ENCODE peak calls at places on chromosomes 2 and 18, in four cellular contexts. One of them, this sample, is unnamed.

GRCh38 chr18:54127759-54128378 is 96.6 kb downstream of the MBD2 start:
- DNase-seq in K562: peak
- DNase-seq in fibroblast of lung: peak
- DNase-seq in H9: peak
- DNase-seq in this sample: no peak

GRCh38 chr18:76460482-76460881 is 34.6 kb downstream of the ZNF516 start:
- DNase-seq in K562: no peak
- DNase-seq in fibroblast of lung: peak
- DNase-seq in H9: no peak
- DNase-seq in this sample: no peak

GRCh38 chr2:148640767-148641166 is 3.8 kb upstream of the EPC2 start:
- DNase-seq in fibroblast of lung: peak
- DNase-seq in K562: no peak
- DNase-seq in H9: no peak
- DNase-seq in this sample: no peak

GRCh38 chr2:111624401-111625156 is 259.4 kb downstream of the ANAPC1 start:
- DNase-seq in H9: no peak
- DNase-seq in K562: no peak
- DNase-seq in fibroblast of lung: peak
- DNase-seq in this sample: no peak

GRCh38 chr2:7925506-7925905 is 756.4 kb upstream of the ID2 start:
- DNase-seq in fibroblast of lung: no peak
- DNase-seq in H9: no peak
- DNase-seq in K562: no peak
- DNase-seq in this sample: no peak

GRCh38 chr2:105400138-105400540 is 1.3 kb upstream of the FHL2 start:
- DNase-seq in H9: no peak
- DNase-seq in K562: no peak
- DNase-seq in fibroblast of lung: no peak
- DNase-seq in this sample: no peak

GRCh38 chr18:48920408-48921038 is 30.2 kb downstream of the SMAD7 start:
- DNase-seq in H9: peak
- DNase-seq in K562: no peak
- DNase-seq in fibroblast of lung: no peak
- DNase-seq in this sample: no peak

GRCh38 chr18:22182884-22183610 is 13.7 kb downstream of the GATA6 start:
- DNase-seq in fibroblast of lung: no peak
- DNase-seq in K562: no peak
- DNase-seq in H9: no peak
- DNase-seq in this sample: no peak

GRCh38 chr2:234363011-234363487 is 133.8 kb downstream of the ARL4C start:
- DNase-seq in K562: no peak
- DNase-seq in fibroblast of lung: peak
- DNase-seq in H9: peak
- DNase-seq in this sample: no peak

GRCh38 chr18:10015941-10016819 is 102.4 kb downstream of the VAPA start:
- DNase-seq in H9: no peak
- DNase-seq in fibroblast of lung: peak
- DNase-seq in K562: no peak
- DNase-seq in this sample: peak

GRCh38 chr2:79906149-79906548 is 393.3 kb downstream of the CTNNA2 start:
- DNase-seq in fibroblast of lung: no peak
- DNase-seq in K562: no peak
- DNase-seq in H9: no peak
- DNase-seq in this sample: no peak

GRCh38 chr2:231189571-231190495 is 8.6 kb upstream of the ARMC9 start:
- DNase-seq in H9: peak
- DNase-seq in K562: no peak
- DNase-seq in fibroblast of lung: peak
- DNase-seq in this sample: no peak

GRCh38 chr2:73069855-73070650 is 1.5 kb downstream of the SFXN5 start:
- DNase-seq in K562: peak
- DNase-seq in fibroblast of lung: peak
- DNase-seq in H9: no peak
- DNase-seq in this sample: no peak

GRCh38 chr2:161570424-161571050 is 53.7 kb upstream of the SLC4A10 start:
- DNase-seq in H9: no peak
- DNase-seq in fibroblast of lung: no peak
- DNase-seq in K562: no peak
- DNase-seq in this sample: no peak

GRCh38 chr2:161371869-161372268 is 44.2 kb upstream of the TBR1 start:
- DNase-seq in fibroblast of lung: no peak
- DNase-seq in K562: no peak
- DNase-seq in H9: no peak
- DNase-seq in this sample: no peak

GRCh38 chr2:203534486-203535077 is 519 bp downstream of the RAPH1 start:
- DNase-seq in fibroblast of lung: peak
- DNase-seq in K562: peak
- DNase-seq in H9: no peak
- DNase-seq in this sample: no peak

GRCh38 chr2:57515366-57515765 is 531.2 kb upstream of the VRK2 start:
- DNase-seq in K562: no peak
- DNase-seq in fibroblast of lung: no peak
- DNase-seq in H9: no peak
- DNase-seq in this sample: no peak

GRCh38 chr2:237701033-237701858 is 73.9 kb downstream of the LRRFIP1 start:
- DNase-seq in K562: no peak
- DNase-seq in H9: no peak
- DNase-seq in fibroblast of lung: no peak
- DNase-seq in this sample: no peak

GRCh38 chr2:65300772-65301711 is 73.4 kb downstream of the ACTR2 start:
- DNase-seq in fibroblast of lung: peak
- DNase-seq in K562: no peak
- DNase-seq in H9: no peak
- DNase-seq in this sample: no peak

GRCh38 chr2:176931588-176932563 is 280.7 kb upstream of the HNRNPA3 start:
- DNase-seq in K562: peak
- DNase-seq in H9: no peak
- DNase-seq in fibroblast of lung: peak
- DNase-seq in this sample: no peak

GRCh38 chr2:171008550-171009205 is 79.6 kb downstream of the GORASP2 start:
- DNase-seq in fibroblast of lung: no peak
- DNase-seq in H9: no peak
- DNase-seq in K562: no peak
- DNase-seq in this sample: no peak

GRCh38 chr2:129728251-129728972 is 251.1 kb upstream of the RAB6C start:
- DNase-seq in K562: no peak
- DNase-seq in fibroblast of lung: no peak
- DNase-seq in H9: no peak
- DNase-seq in this sample: no peak

GRCh38 chr2:199940373-199940772 is 14.9 kb downstream of the TYW5 start:
- DNase-seq in fibroblast of lung: peak
- DNase-seq in H9: no peak
- DNase-seq in K562: no peak
- DNase-seq in this sample: no peak

GRCh38 chr2:45699032-45699658 is 47.7 kb downstream of the PRKCE start:
- DNase-seq in fibroblast of lung: peak
- DNase-seq in K562: no peak
- DNase-seq in H9: no peak
- DNase-seq in this sample: no peak

GRCh38 chr18:49013961-49014604 is 63.3 kb upstream of the SMAD7 start:
- DNase-seq in K562: no peak
- DNase-seq in fibroblast of lung: no peak
- DNase-seq in H9: peak
- DNase-seq in this sample: no peak

GRCh38 chr2:144516417-144516980 is 3.4 kb downstream of the ZEB2 start:
- DNase-seq in fibroblast of lung: peak
- DNase-seq in K562: peak
- DNase-seq in H9: no peak
- DNase-seq in this sample: no peak

GRCh38 chr2:227366861-227367800 is 12.0 kb downstream of the TM4SF20 start:
- DNase-seq in fibroblast of lung: peak
- DNase-seq in H9: no peak
- DNase-seq in K562: no peak
- DNase-seq in this sample: no peak

GRCh38 chr2:240182966-240183365 is 42.5 kb upstream of the OTOS start:
- DNase-seq in H9: no peak
- DNase-seq in K562: no peak
- DNase-seq in fibroblast of lung: no peak
- DNase-seq in this sample: no peak

GRCh38 chr2:11665510-11666362 is 4.3 kb downstream of the NTSR2 start:
- DNase-seq in H9: no peak
- DNase-seq in K562: no peak
- DNase-seq in fibroblast of lung: no peak
- DNase-seq in this sample: no peak

GRCh38 chr2:46632349-46632748 is 153.0 kb downstream of the TMEM247 start:
- DNase-seq in K562: peak
- DNase-seq in fibroblast of lung: peak
- DNase-seq in H9: no peak
- DNase-seq in this sample: no peak

GRCh38 chr2:119475225-119475856 is 43.7 kb downstream of the TMEM37 start:
- DNase-seq in fibroblast of lung: no peak
- DNase-seq in H9: peak
- DNase-seq in K562: no peak
- DNase-seq in this sample: no peak

GRCh38 chr2:237874585-237875161 is 15.2 kb downstream of the RAMP1 start:
- DNase-seq in H9: no peak
- DNase-seq in fibroblast of lung: peak
- DNase-seq in K562: no peak
- DNase-seq in this sample: no peak

GRCh38 chr2:28011322-28011737 is 120.8 kb downstream of the BABAM2 start:
- DNase-seq in fibroblast of lung: no peak
- DNase-seq in K562: no peak
- DNase-seq in H9: no peak
- DNase-seq in this sample: no peak

GRCh38 chr2:144999040-144999875 is 479.3 kb upstream of the ZEB2 start:
- DNase-seq in H9: no peak
- DNase-seq in fibroblast of lung: peak
- DNase-seq in K562: no peak
- DNase-seq in this sample: no peak

GRCh38 chr18:70288851-70289328 is at the start of gene SOCS6:
- DNase-seq in H9: peak
- DNase-seq in K562: no peak
- DNase-seq in fibroblast of lung: peak
- DNase-seq in this sample: no peak

GRCh38 chr2:98518106-98518505 is 73.4 kb downstream of the INPP4A start:
- DNase-seq in fibroblast of lung: no peak
- DNase-seq in K562: peak
- DNase-seq in H9: no peak
- DNase-seq in this sample: no peak

GRCh38 chr2:151638188-151638933 is 95.9 kb downstream of the NEB start:
- DNase-seq in fibroblast of lung: peak
- DNase-seq in H9: no peak
- DNase-seq in K562: no peak
- DNase-seq in this sample: no peak

GRCh38 chr18:3666526-3667254 is 216.7 kb downstream of the TGIF1 start:
- DNase-seq in K562: no peak
- DNase-seq in fibroblast of lung: no peak
- DNase-seq in H9: no peak
- DNase-seq in this sample: no peak

GRCh38 chr18:3665187-3665586 is 215.2 kb downstream of the TGIF1 start:
- DNase-seq in K562: peak
- DNase-seq in fibroblast of lung: no peak
- DNase-seq in H9: no peak
- DNase-seq in this sample: no peak

GRCh38 chr18:3663870-3664512 is 214.0 kb downstream of the TGIF1 start:
- DNase-seq in K562: no peak
- DNase-seq in fibroblast of lung: no peak
- DNase-seq in H9: no peak
- DNase-seq in this sample: no peak

GRCh38 chr18:3665780-3666525 is 216.0 kb downstream of the TGIF1 start:
- DNase-seq in fibroblast of lung: peak
- DNase-seq in K562: peak
- DNase-seq in H9: peak
- DNase-seq in this sample: peak

GRCh38 chr18:3664563-3665178 is 214.7 kb downstream of the TGIF1 start:
- DNase-seq in K562: peak
- DNase-seq in H9: no peak
- DNase-seq in fibroblast of lung: peak
- DNase-seq in this sample: no peak
- H3K27ac ChIP-seq in K562: peak
- H3K27ac ChIP-seq in H9: no peak
- H3K27ac ChIP-seq in fibroblast of lung: no peak
- H3K27ac ChIP-seq in this sample: no peak

GRCh38 chr2:53127061-53127650 is 640.4 kb upstream of the CHAC2 start:
- DNase-seq in H9: no peak
- DNase-seq in fibroblast of lung: no peak
- DNase-seq in K562: no peak
- DNase-seq in this sample: no peak
- H3K9ac ChIP-seq in H9: no peak
- H3K9ac ChIP-seq in fibroblast of lung: no peak
- H3K9ac ChIP-seq in K562: no peak
- H3K9ac ChIP-seq in this sample: no peak

GRCh38 chr2:138503087-138503442 is 1.5 kb downstream of the SPOPL start:
- DNase-seq in H9: no peak
- DNase-seq in fibroblast of lung: peak
- DNase-seq in K562: no peak
- DNase-seq in this sample: peak
- H3K27ac ChIP-seq in H9: no peak
- H3K27ac ChIP-seq in fibroblast of lung: peak
- H3K27ac ChIP-seq in K562: peak
- H3K27ac ChIP-seq in this sample: peak

DNA sequence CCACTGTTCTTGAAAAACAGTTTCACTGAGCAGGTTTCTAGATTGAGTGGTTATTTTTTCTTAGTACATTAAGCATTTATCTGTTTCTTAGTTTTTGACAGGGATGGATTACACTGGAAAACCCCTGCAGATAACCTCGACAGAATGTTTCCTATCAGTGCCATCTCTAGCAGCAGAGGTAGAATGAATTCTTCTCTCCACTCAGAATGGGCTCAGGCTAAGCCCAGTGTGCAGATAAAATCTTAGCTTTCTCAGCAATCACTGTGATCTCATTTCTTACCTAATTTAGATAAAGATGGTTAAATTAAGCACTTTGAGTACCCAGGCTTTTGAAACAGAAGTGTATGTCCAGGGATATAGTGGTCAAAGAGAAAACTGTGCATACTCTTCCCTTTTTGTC is 10.4 kb upstream of the AKAIN1 start:
- DNase-seq in H9: no peak
- DNase-seq in K562: no peak
- DNase-seq in fibroblast of lung: no peak
- DNase-seq in this sample: no peak
- H3K9ac ChIP-seq in H9: no peak
- H3K9ac ChIP-seq in K562: no peak
- H3K9ac ChIP-seq in fibroblast of lung: no peak
- H3K9ac ChIP-seq in this sample: no peak

DNA sequence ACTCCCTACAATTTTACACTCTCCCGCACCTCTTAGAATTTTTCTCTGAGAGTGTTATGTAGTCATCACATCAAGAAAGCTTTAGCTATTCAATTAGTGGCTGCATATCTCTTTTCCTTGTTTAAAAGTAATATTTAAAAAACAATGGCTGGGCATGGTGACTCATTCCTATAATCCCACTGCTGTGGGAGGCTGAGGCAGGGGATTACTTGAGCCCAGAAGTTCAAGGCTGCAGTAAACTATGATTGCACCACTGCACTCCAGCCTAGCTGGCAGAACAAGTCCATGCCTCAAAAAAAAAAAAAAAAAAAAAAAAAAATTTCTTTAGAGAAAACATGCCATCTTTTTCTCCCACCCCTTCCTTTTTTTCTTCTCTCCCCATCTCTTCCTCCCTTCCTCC is 44.3 kb downstream of the AQP4 start:
- DNase-seq in H9: no peak
- DNase-seq in fibroblast of lung: no peak
- DNase-seq in K562: no peak
- DNase-seq in this sample: no peak
- H3K27ac ChIP-seq in H9: no peak
- H3K27ac ChIP-seq in fibroblast of lung: no peak
- H3K27ac ChIP-seq in K562: no peak
- H3K27ac ChIP-seq in this sample: no peak